ENCODE peak calls at places on chromosomes 16 and 17, in seven cellular contexts. K, Z, V, Y, G, P and A are unnamed samples.
A peak's percentile ranks its signal among the peaks of the same experiment; 100 is the strongest.

GRCh38 chr17:27339198-27339835 is 45.4 kb downstream of the WSB1 start:
- DNase-seq in K (no peak), Z (no peak), V (no peak), Y (no peak), G (no peak), P (no peak), A (no peak)

GRCh38 chr16:58366247-58367031 is 25.8 kb upstream of the GINS3 start:
- DNase-seq in K (no peak), Z (peak; percentile 28), V (peak; percentile 70), Y (no peak), G (peak; percentile 28), P (peak; percentile 40), A (peak; percentile 59)

GRCh38 chr17:11622468-11622867 is 24.2 kb downstream of the DNAH9 start:
- DNase-seq in K (no peak), Z (no peak), V (no peak), Y (no peak), G (no peak), P (no peak), A (no peak)

GRCh38 chr16:74309789-74310781 is 13.5 kb downstream of the PSMD7 start:
- DNase-seq in K (no peak), Z (peak; percentile 70), V (peak; percentile 49), Y (no peak), G (peak; percentile 23), P (peak; percentile 65), A (peak; percentile 65)

GRCh38 chr16:85507342-85507741 is 105.8 kb upstream of the GSE1 start:
- DNase-seq in K (no peak), Z (no peak), V (peak; percentile 31), Y (no peak), G (no peak), P (no peak), A (no peak)

GRCh38 chr17:7014995-7015586 is 2.7 kb downstream of the RNASEK start:
- DNase-seq in K (no peak), Z (peak; percentile 66), V (no peak), Y (no peak), G (peak; percentile 78), P (no peak), A (no peak)

GRCh38 chr17:34616148-34616547 is 36.8 kb downstream of the TMEM132E start:
- DNase-seq in K (no peak), Z (no peak), V (no peak), Y (no peak), G (no peak), P (no peak), A (no peak)

GRCh38 chr17:14302421-14303099 is 1.7 kb downstream of the HS3ST3B1 start:
- DNase-seq in K (peak; percentile 98), Z (peak; percentile 92), V (peak; percentile 46), Y (peak; percentile 88), G (peak; percentile 68), P (peak; percentile 80), A (peak; percentile 77)

GRCh38 chr17:75565066-75565465 is 22.5 kb upstream of the MYO15B start:
- DNase-seq in K (no peak), Z (peak; percentile 26), V (no peak), Y (no peak), G (no peak), P (peak; percentile 59), A (peak; percentile 71)

GRCh38 chr17:59483860-59484259 is 81.5 kb upstream of the DHX40 start:
- DNase-seq in K (no peak), Z (no peak), V (no peak), Y (no peak), G (no peak), P (no peak), A (no peak)

GRCh38 chr16:20538181-20538580 is 38.0 kb downstream of the ACSM2B start:
- DNase-seq in K (no peak), Z (no peak), V (no peak), Y (no peak), G (no peak), P (no peak), A (no peak)

GRCh38 chr16:13645525-13645924 is 274.4 kb upstream of the ERCC4 start:
- DNase-seq in K (no peak), Z (no peak), V (no peak), Y (no peak), G (no peak), P (no peak), A (no peak)

GRCh38 chr17:57595942-57596695 is 149.0 kb downstream of the CCDC182 start:
- DNase-seq in K (no peak), Z (no peak), V (peak; percentile 41), Y (peak; percentile 19), G (no peak), P (no peak), A (no peak)

GRCh38 chr17:75614006-75614405 is 19.2 kb upstream of the SMIM5 start:
- DNase-seq in K (no peak), Z (no peak), V (no peak), Y (no peak), G (no peak), P (peak; percentile 44), A (no peak)

GRCh38 chr16:29943846-29944669 is 17.8 kb upstream of the TMEM219 start:
- DNase-seq in K (no peak), Z (peak; percentile 98), V (peak; percentile 38), Y (peak; percentile 58), G (peak; percentile 98), P (peak; percentile 99), A (peak; percentile 95)

GRCh38 chr17:31900877-31901276 is 631 bp downstream of the UTP6 start:
- DNase-seq in K (no peak), Z (peak; percentile 33), V (no peak), Y (no peak), G (peak; percentile 25), P (no peak), A (peak; percentile 36)

GRCh38 chr17:78817123-78817522 is 23.5 kb downstream of the USP36 start:
- DNase-seq in K (no peak), Z (no peak), V (no peak), Y (no peak), G (no peak), P (no peak), A (no peak)

GRCh38 chr16:49664221-49665215 is 191.4 kb downstream of the ZNF423 start:
- DNase-seq in K (peak; percentile 79), Z (peak; percentile 35), V (peak; percentile 8), Y (peak; percentile 73), G (no peak), P (no peak), A (no peak)

GRCh38 chr16:26863971-26864370 is 202.8 kb upstream of the C16orf82 start:
- DNase-seq in K (no peak), Z (no peak), V (no peak), Y (no peak), G (no peak), P (no peak), A (no peak)

GRCh38 chr17:17116406-17116805 is 74.1 kb downstream of the MPRIP start:
- DNase-seq in K (no peak), Z (no peak), V (no peak), Y (no peak), G (no peak), P (no peak), A (no peak)

GRCh38 chr17:49388290-49388640 is 26.2 kb upstream of the ZNF652 start:
- DNase-seq in K (no peak), Z (no peak), V (no peak), Y (no peak), G (no peak), P (no peak), A (no peak)

GRCh38 chr16:1153480-1154160 is 714 bp downstream of the CACNA1H start:
- DNase-seq in K (no peak), Z (no peak), V (no peak), Y (peak; percentile 59), G (no peak), P (no peak), A (no peak)

GRCh38 chr17:66429680-66430079 is 127.3 kb downstream of the PRKCA start:
- DNase-seq in K (no peak), Z (no peak), V (no peak), Y (no peak), G (no peak), P (no peak), A (no peak)

GRCh38 chr17:56441331-56441730 is 152.2 kb upstream of the NOG start:
- DNase-seq in K (no peak), Z (peak; percentile 29), V (peak; percentile 14), Y (no peak), G (peak; percentile 73), P (peak; percentile 8), A (peak; percentile 8)

GRCh38 chr17:11144358-11145233 is 96.4 kb upstream of the SHISA6 start:
- DNase-seq in K (no peak), Z (peak; percentile 58), V (no peak), Y (no peak), G (no peak), P (peak; percentile 63), A (peak; percentile 17)

GRCh38 chr17:48605991-48606891 is 1.5 kb upstream of the HOXB6 start:
- DNase-seq in K (no peak), Z (no peak), V (no peak), Y (no peak), G (no peak), P (no peak), A (no peak)

GRCh38 chr16:11700264-11701029 is 32.2 kb downstream of the SNN start:
- DNase-seq in K (no peak), Z (peak; percentile 46), V (no peak), Y (no peak), G (no peak), P (no peak), A (no peak)

GRCh38 chr17:67891481-67892119 is 66.3 kb downstream of the BPTF start:
- DNase-seq in K (no peak), Z (peak; percentile 70), V (peak; percentile 2), Y (no peak), G (peak; percentile 57), P (peak; percentile 68), A (peak; percentile 37)
- TF ChIP-seq CTCF in K (no peak), Z (peak; percentile 47), V (no peak), Y (no peak), G (peak; percentile 63), P (peak; percentile 76), A (peak; percentile 74)

GRCh38 chr17:82687871-82688270 is 10.6 kb downstream of the RAB40B start:
- DNase-seq in K (no peak), Z (no peak), V (no peak), Y (no peak), G (no peak), P (no peak), A (no peak)
- H3K27ac ChIP-seq in K (no peak overlapping the region), Z (no peak overlapping the region), V (no peak overlapping the region), Y (no peak overlapping the region), G (no peak overlapping the region), P (peak overlapping the region; percentile 87), A (peak overlapping the region; percentile 13)

DNA sequence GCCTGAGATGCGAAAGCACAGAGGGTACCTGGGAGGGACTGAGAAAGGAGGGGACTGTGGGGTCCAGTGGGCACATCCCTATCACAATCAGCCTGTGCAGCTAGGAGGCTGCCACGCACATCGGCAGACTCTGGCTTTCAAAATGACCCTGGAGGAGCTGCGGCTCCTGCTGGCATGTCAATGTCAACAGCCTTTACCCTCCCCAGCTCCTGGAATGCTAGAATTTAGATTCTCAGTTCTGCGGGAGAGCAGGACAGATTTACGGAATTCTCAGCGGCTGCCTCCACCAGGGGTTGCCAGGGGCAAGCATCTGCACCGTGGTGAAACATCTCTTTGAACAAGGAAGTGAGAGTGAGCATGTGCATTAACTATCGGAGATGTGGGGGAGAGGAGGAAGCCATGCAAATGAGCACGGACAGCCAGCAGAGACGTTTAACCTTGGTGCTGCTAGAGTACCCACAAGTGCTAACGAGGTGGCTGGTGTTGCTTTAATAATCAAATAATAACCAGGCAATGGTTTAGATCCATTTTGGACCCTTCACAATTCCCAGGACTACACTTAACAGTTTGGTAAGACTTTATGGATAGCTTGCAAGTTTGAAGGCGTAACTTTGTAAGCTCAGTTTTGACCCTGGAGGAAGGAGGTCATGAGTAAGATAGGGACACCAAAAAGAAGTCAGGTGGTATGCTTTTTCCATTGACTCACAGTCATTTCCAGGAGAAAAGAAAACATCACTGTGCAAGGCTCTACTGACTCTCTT is 54.1 kb downstream of the XYLT1 start:
- DNase-seq in K (peak; percentile 74), Z (peak; percentile 40), V (no peak), Y (no peak), G (no peak), P (no peak), A (no peak)
- TF ChIP-seq CTCF in K (no peak), Z (peak; percentile 9), V (no peak), Y (no peak), G (peak; percentile 20), P (no peak), A (no peak)

GRCh38 chr16:4411684-4412083 is 4.7 kb downstream of the CORO7 start:
- DNase-seq in K (no peak), Z (peak; percentile 62), V (no peak), Y (peak; percentile 72), G (no peak), P (no peak), A (no peak)
- H3K27ac ChIP-seq in K (no peak overlapping the region), Z (no peak overlapping the region), V (no peak overlapping the region), Y (no peak overlapping the region), G (no peak overlapping the region), P (no peak overlapping the region), A (no peak overlapping the region)